ENCODE peak calls at places on chromosomes 3 and 15, in nine cellular contexts. X is fibroblast of mammary gland; H is NCI-H2081; V is activated effector memory CD4-positive, alpha-beta T cell treated with Interleukin-2 at 50 U/mL for 16 hours; N is stimulated activated naive CD4-positive, alpha-beta T cell; K is GM23248; B is LHCN-M2; R is prostate gland; W is stimulated activated CD8-positive, alpha-beta memory T cell treated with anti-CD3 and anti-CD28 coated beads, Interleukin-7, amount 100 ng/mL, for 1 hour. Y is an unnamed sample.

GRCh38 chr15:48119277-48119676 is 1.5 kb upstream of the SLC24A5 start:
- DNase-seq in X (no peak), H (no peak), V (no peak), N (no peak), K (no peak), B (peak), R (no peak), W (no peak), Y (no peak)

GRCh38 chr3:128383316-128384235 is 83.1 kb downstream of the DNAJB8 start:
- DNase-seq in X (peak), H (peak), V (peak), N (no peak), K (peak), B (peak), R (peak), W (peak), Y (peak)

GRCh38 chr3:83843716-83844115 is 1115.1 kb upstream of the CADM2 start:
- DNase-seq in X (no peak), H (no peak), V (no peak), N (no peak), K (no peak), B (no peak), R (no peak), W (no peak), Y (no peak)

GRCh38 chr15:54014067-54014466 is 35.8 kb downstream of the UNC13C start:
- DNase-seq in X (no peak), H (no peak), V (no peak), N (no peak), K (no peak), B (no peak), R (no peak), W (no peak), Y (no peak)

GRCh38 chr15:51731549-51732267 is 5.7 kb downstream of the LYSMD2 start:
- DNase-seq in X (peak), H (no peak), V (no peak), N (peak), K (peak), B (no peak), R (no peak), W (no peak), Y (no peak)

GRCh38 chr3:139357899-139358298 is 14.1 kb downstream of the MRPS22 start:
- DNase-seq in X (no peak), H (no peak), V (no peak), N (no peak), K (no peak), B (no peak), R (no peak), W (no peak), Y (no peak)

GRCh38 chr3:30576946-30577345 is 29.5 kb upstream of the TGFBR2 start:
- DNase-seq in X (peak), H (no peak), V (no peak), N (no peak), K (peak), B (peak), R (no peak), W (no peak), Y (no peak)

GRCh38 chr3:115071611-115072010 is 75.5 kb downstream of the ZBTB20 start:
- DNase-seq in X (peak), H (no peak), V (no peak), N (no peak), K (peak), B (peak), R (no peak), W (no peak), Y (no peak)

GRCh38 chr3:179088306-179088705 is 16.7 kb upstream of the ZMAT3 start:
- DNase-seq in X (peak), H (no peak), V (no peak), N (no peak), K (no peak), B (no peak), R (no peak), W (no peak), Y (no peak)

GRCh38 chr3:155637567-155637966 is 107.3 kb downstream of the PLCH1 start:
- DNase-seq in X (no peak), H (no peak), V (no peak), N (no peak), K (no peak), B (no peak), R (no peak), W (no peak), Y (no peak)

GRCh38 chr3:29426302-29427226 is 145.7 kb downstream of the RBMS3 start:
- DNase-seq in X (no peak), H (no peak), V (no peak), N (no peak), K (no peak), B (no peak), R (no peak), W (no peak), Y (no peak)

GRCh38 chr3:160945346-160945745 is 159.8 kb downstream of the B3GALNT1 start:
- DNase-seq in X (no peak), H (no peak), V (no peak), N (no peak), K (no peak), B (no peak), R (no peak), W (no peak), Y (no peak)

GRCh38 chr3:20511863-20512262 is 325.9 kb upstream of the SGO1 start:
- DNase-seq in X (peak), H (peak), V (no peak), N (no peak), K (peak), B (peak), R (no peak), W (no peak), Y (peak)

Y was measured in foreskin keratinocyte.